ENCODE peak calls at places on chromosomes 12 and 14, in six cellular contexts. D, Z, L, S, U and V are unnamed samples.

GRCh38 chr14:56004807-56005579 is 113.2 kb upstream of the PELI2 start:
- DNase-seq in D (peak), Z (peak), L (peak), S (no peak), U (peak), V (no peak)

GRCh38 chr12:74337951-74338350 is 199.7 kb upstream of the ATXN7L3B start:
- DNase-seq in D (peak), Z (no peak), L (no peak), S (no peak), U (no peak), V (no peak)

GRCh38 chr12:77213316-77213715 is 147.9 kb upstream of the E2F7 start:
- DNase-seq in D (peak), Z (no peak), L (peak), S (no peak), U (no peak), V (no peak)

GRCh38 chr12:95694148-95694547 is 96.4 kb downstream of the NTN4 start:
- DNase-seq in D (no peak), Z (no peak), L (peak), S (no peak), U (no peak), V (no peak)

GRCh38 chr12:76013603-76014002 is 18.0 kb downstream of the PHLDA1 start:
- DNase-seq in D (no peak), Z (no peak), L (no peak), S (no peak), U (no peak), V (no peak)

GRCh38 chr14:36069535-36069900 is 107.0 kb downstream of the PTCSC3 start:
- DNase-seq in D (peak), Z (no peak), L (no peak), S (peak), U (no peak), V (no peak)

GRCh38 chr12:107404981-107405380 is 280.6 kb upstream of the PWP1 start:
- DNase-seq in D (peak), Z (no peak), L (no peak), S (no peak), U (no peak), V (no peak)

GRCh38 chr12:20508362-20508761 is 140.0 kb downstream of the PDE3A start:
- DNase-seq in D (peak), Z (no peak), L (no peak), S (no peak), U (no peak), V (no peak)

GRCh38 chr14:92651106-92651792 is 97.2 kb downstream of the LGMN start:
- DNase-seq in D (no peak), Z (peak), L (peak), S (no peak), U (peak), V (peak)

GRCh38 chr12:65881348-65881961 is 57.2 kb downstream of the HMGA2 start:
- DNase-seq in D (peak), Z (no peak), L (no peak), S (no peak), U (no peak), V (no peak)

GRCh38 chr12:30126944-30127343 is 343.2 kb upstream of the TMTC1 start:
- DNase-seq in D (no peak), Z (no peak), L (no peak), S (no peak), U (no peak), V (no peak)

GRCh38 chr12:127600211-127600610 is 666.8 kb upstream of the TMEM132C start:
- DNase-seq in D (no peak), Z (no peak), L (no peak), S (no peak), U (no peak), V (no peak)

GRCh38 chr14:99579903-99580570 is 24.0 kb downstream of the CCDC85C start:
- DNase-seq in D (peak), Z (no peak), L (peak), S (no peak), U (no peak), V (no peak)

GRCh38 chr12:59031313-59031712 is 111.0 kb upstream of the LRIG3 start:
- DNase-seq in D (no peak), Z (no peak), L (no peak), S (no peak), U (no peak), V (no peak)

GRCh38 chr14:37665951-37666350 is 70.5 kb downstream of the TTC6 start:
- DNase-seq in D (no peak), Z (no peak), L (no peak), S (no peak), U (no peak), V (no peak)

GRCh38 chr12:121533391-121534090 is 47.3 kb downstream of the KDM2B start:
- DNase-seq in D (no peak), Z (no peak), L (no peak), S (no peak), U (no peak), V (no peak)

GRCh38 chr14:22882529-22883190 is 362 bp upstream of the REM2 start:
- DNase-seq in D (peak), Z (no peak), L (no peak), S (peak), U (no peak), V (no peak)

GRCh38 chr12:873954-874353 is 75.5 kb downstream of the RAD52 start:
- DNase-seq in D (no peak), Z (no peak), L (no peak), S (no peak), U (no peak), V (no peak)

GRCh38 chr12:90216815-90217214 is 508.2 kb upstream of the ATP2B1 start:
- DNase-seq in D (peak), Z (no peak), L (no peak), S (no peak), U (no peak), V (no peak)

DNA sequence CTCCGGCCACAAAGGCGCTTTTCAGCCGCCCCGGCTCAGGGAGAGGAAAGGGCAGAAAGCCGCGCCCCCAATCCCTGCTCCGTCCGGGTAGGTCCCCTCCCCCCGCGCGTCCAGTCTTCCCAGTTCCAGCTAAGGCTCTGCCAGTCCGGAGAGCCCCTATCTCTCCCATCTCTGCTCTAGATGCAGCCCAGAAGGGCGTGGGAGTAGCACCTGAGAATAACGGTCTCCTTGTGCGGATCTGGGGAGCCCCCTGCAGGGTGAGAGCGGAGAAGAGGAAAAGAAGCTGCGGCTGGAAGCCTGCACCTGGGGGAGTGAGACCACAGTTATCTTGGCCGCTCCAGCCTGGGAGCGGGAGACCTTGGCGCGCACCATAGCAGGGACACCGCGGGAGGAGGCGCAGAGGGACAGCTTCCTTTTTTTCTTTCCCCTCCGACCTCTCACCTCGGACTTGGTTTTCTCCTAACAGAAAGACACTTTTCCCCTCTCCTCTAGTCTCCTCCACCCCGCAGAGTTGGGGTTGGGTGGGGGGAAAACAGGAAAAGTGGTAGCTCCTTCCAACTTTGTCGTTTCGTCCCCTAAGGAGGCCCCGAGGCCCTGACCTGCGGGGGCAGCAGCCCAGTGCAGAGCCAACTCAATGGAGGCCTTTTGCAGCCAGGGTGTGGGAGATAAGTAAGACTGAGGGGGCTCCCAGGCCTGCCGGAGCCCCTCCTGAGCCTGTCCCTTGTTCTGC is 2.4 kb downstream of the DHH start:
- DNase-seq in D (peak), Z (peak), L (no peak), S (peak), U (no peak), V (peak)
- TF ChIP-seq CTCF in D (peak), Z (peak), L (no peak), S (no peak), U (peak), V (no peak)

GRCh38 chr14:72974661-72975060 is 48.4 kb downstream of the DCAF4 start:
- DNase-seq in D (no peak), Z (no peak), L (no peak), S (no peak), U (no peak), V (no peak)

GRCh38 chr14:72980863-72981262 is 46.0 kb downstream of the ZFYVE1 start:
- DNase-seq in D (no peak), Z (no peak), L (no peak), S (no peak), U (no peak), V (no peak)

GRCh38 chr14:72978856-72979255 is 48.0 kb downstream of the ZFYVE1 start:
- DNase-seq in D (no peak), Z (no peak), L (no peak), S (no peak), U (no peak), V (no peak)

GRCh38 chr14:72970824-72971434 is 44.7 kb downstream of the DCAF4 start:
- DNase-seq in D (no peak), Z (no peak), L (no peak), S (no peak), U (no peak), V (no peak)

GRCh38 chr14:72975776-72976175 is 49.5 kb downstream of the DCAF4 start:
- DNase-seq in D (no peak), Z (no peak), L (no peak), S (no peak), U (no peak), V (no peak)
- TF ChIP-seq CTCF in D (no peak), Z (no peak), L (no peak), S (no peak), U (no peak), V (no peak)

GRCh38 chr12:82019533-82019932 is 260.4 kb upstream of the PPFIA2 start:
- DNase-seq in D (peak), Z (no peak), L (no peak), S (no peak), U (no peak), V (no peak)
- TF ChIP-seq CTCF in D (peak), Z (no peak), L (no peak), S (no peak), U (no peak), V (no peak)

GRCh38 chr14:64772394-64772950 is 68.2 kb downstream of the PLEKHG3 start:
- DNase-seq in D (no peak), Z (no peak), L (no peak), S (no peak), U (no peak), V (no peak)
- TF ChIP-seq CTCF in D (no peak), Z (no peak), L (no peak), S (no peak), U (peak), V (no peak)